ENCODE peak calls at places on chromosomes 6 and 20, in eight cellular contexts. T, Q, K, U, S, A, B and Z are unnamed samples.

GRCh38 chr6:115984809-115985208 is 75.9 kb downstream of the FRK start:
- DNase-seq in U (no peak), A (no peak), T (no peak), S (no peak), K (no peak), B (no peak), Q (no peak), Z (no peak)

GRCh38 chr20:33209789-33210188 is 7.4 kb upstream of the BPIFA3 start:
- DNase-seq in Q (peak), U (peak), T (peak), K (peak), A (peak), S (peak), B (peak), Z (peak)

GRCh38 chr6:52104979-52105378 is 17.6 kb upstream of the PKHD1 start:
- DNase-seq in B (no peak), K (no peak), A (no peak), Q (no peak), U (no peak), S (no peak), T (no peak), Z (no peak)

GRCh38 chr6:153125032-153125431 is 6.0 kb downstream of the RGS17 start:
- DNase-seq in U (no peak), B (no peak), A (no peak), T (no peak), Q (no peak), K (peak), S (no peak), Z (no peak)

GRCh38 chr6:45703041-45703739 is 312.5 kb downstream of the CLIC5 start:
- DNase-seq in Q (no peak), U (peak), S (no peak), B (no peak), A (no peak), T (peak), K (peak), Z (peak)

GRCh38 chr6:45423111-45423900 is 45.6 kb upstream of the SUPT3H start:
- DNase-seq in K (no peak), T (no peak), S (no peak), A (peak), U (peak), Q (peak), B (peak), Z (peak)

GRCh38 chr20:44703183-44703925 is 11.8 kb upstream of the CCN5 start:
- DNase-seq in S (no peak), B (no peak), A (no peak), Q (no peak), U (no peak), T (no peak), K (no peak), Z (no peak)

GRCh38 chr6:54910326-54910952 is 63.9 kb downstream of the FAM83B start:
- DNase-seq in T (no peak), K (no peak), U (peak), Q (peak), A (no peak), S (no peak), B (no peak), Z (no peak)

GRCh38 chr6:150327117-150327774 is 41.6 kb upstream of the IYD start:
- DNase-seq in Q (no peak), A (no peak), B (no peak), U (peak), S (no peak), T (no peak), K (no peak), Z (no peak)

GRCh38 chr6:135002229-135002844 is 52.3 kb downstream of the HBS1L start:
- DNase-seq in A (peak), S (peak), Q (peak), B (peak), T (no peak), U (peak), K (no peak), Z (no peak)

GRCh38 chr6:107386340-107386739 is 73.0 kb downstream of the PDSS2 start:
- DNase-seq in B (no peak), Q (no peak), K (peak), A (no peak), U (peak), T (peak), S (no peak), Z (peak)

GRCh38 chr6:159874475-159874874 is 16.3 kb upstream of the MAS1 start:
- DNase-seq in Q (no peak), T (peak), B (no peak), A (no peak), U (peak), K (no peak), S (no peak), Z (no peak)

GRCh38 chr6:82750570-82750969 is 315.1 kb downstream of the UBE3D start:
- DNase-seq in K (no peak), A (no peak), S (no peak), B (no peak), U (peak), T (peak), Q (no peak), Z (no peak)

GRCh38 chr6:151627689-151628444 is 134.1 kb downstream of the CCDC170 start:
- DNase-seq in K (peak), T (peak), Q (peak), A (no peak), U (peak), B (no peak), S (peak), Z (peak)

GRCh38 chr20:46004813-46005505 is 3.7 kb upstream of the MMP9 start:
- DNase-seq in T (no peak), Q (no peak), A (no peak), B (peak), K (peak), U (no peak), S (no peak), Z (peak)

GRCh38 chr6:92468066-92468465 is 951.3 kb downstream of the EPHA7 start:
- DNase-seq in B (no peak), U (no peak), K (no peak), A (no peak), S (no peak), T (peak), Q (no peak), Z (no peak)

GRCh38 chr20:54123587-54124180 is 50.1 kb downstream of the CYP24A1 start:
- DNase-seq in S (peak), B (peak), T (peak), U (peak), A (peak), K (peak), Q (peak), Z (peak)

GRCh38 chr20:17504898-17505663 is 26.1 kb downstream of the BFSP1 start:
- DNase-seq in T (peak), Q (peak), B (peak), U (peak), A (peak), K (peak), S (peak), Z (peak)

GRCh38 chr6:81937296-81937937 is 184.9 kb upstream of the TENT5A start:
- DNase-seq in A (no peak), U (peak), Q (peak), K (no peak), S (peak), T (peak), B (no peak), Z (peak)

GRCh38 chr6:72720464-72720863 is 98.6 kb downstream of the KCNQ5 start:
- DNase-seq in T (peak), K (no peak), A (no peak), S (no peak), Q (no peak), U (peak), B (no peak), Z (no peak)

GRCh38 chr6:146041282-146041681 is 12.4 kb downstream of the GRM1 start:
- DNase-seq in A (peak), B (peak), K (no peak), U (peak), Q (peak), S (peak), T (no peak), Z (peak)

GRCh38 chr6:150894935-150895686 is 29.6 kb downstream of the MTHFD1L start:
- DNase-seq in S (no peak), B (no peak), K (peak), Q (peak), T (peak), U (peak), A (peak), Z (peak)

GRCh38 chr20:35328689-35329088 is 36.5 kb upstream of the FAM83C start:
- DNase-seq in T (no peak), A (no peak), K (no peak), Q (no peak), U (no peak), B (no peak), S (no peak), Z (no peak)

GRCh38 chr6:151263967-151264366 is 24.2 kb downstream of the AKAP12 start:
- DNase-seq in U (no peak), T (peak), A (no peak), K (no peak), Q (no peak), S (no peak), B (peak), Z (no peak)

GRCh38 chr6:29708432-29709177 is 14.6 kb upstream of the HLA-F start:
- DNase-seq in B (no peak), S (no peak), U (no peak), A (no peak), K (no peak), T (no peak), Q (no peak), Z (no peak)

GRCh38 chr6:170266061-170266825 is 24.6 kb downstream of the DLL1 start:
- DNase-seq in B (no peak), Q (no peak), A (peak), S (no peak), K (no peak), T (no peak), U (no peak), Z (no peak)

GRCh38 chr6:3906191-3907019 is 57.2 kb downstream of the FAM50B start:
- DNase-seq in S (no peak), B (no peak), Q (no peak), T (no peak), U (no peak), A (peak), K (no peak), Z (no peak)

GRCh38 chr20:36540551-36541211 is 638 bp upstream of the MYL9 start:
- DNase-seq in T (no peak), U (no peak), S (no peak), A (peak), B (peak), Q (no peak), K (no peak), Z (no peak)

GRCh38 chr6:90095788-90096187 is 200.9 kb downstream of the BACH2 start:
- DNase-seq in K (no peak), S (no peak), T (no peak), U (peak), Q (no peak), B (no peak), A (no peak), Z (no peak)

GRCh38 chr6:125789167-125789566 is 1.6 kb upstream of the NCOA7 start:
- DNase-seq in S (no peak), A (no peak), T (no peak), U (peak), B (no peak), Q (no peak), K (no peak), Z (no peak)

GRCh38 chr6:137493218-137494038 is 766 bp downstream of the OLIG3 start:
- DNase-seq in S (no peak), T (no peak), K (no peak), A (peak), U (no peak), B (peak), Q (no peak), Z (no peak)

GRCh38 chr6:137492771-137493217 is 1.4 kb downstream of the OLIG3 start:
- DNase-seq in T (no peak), K (no peak), A (no peak), Q (no peak), S (no peak), U (no peak), B (no peak), Z (no peak)

GRCh38 chr6:137495652-137496391 is 1.6 kb upstream of the OLIG3 start:
- DNase-seq in A (peak), Q (no peak), B (peak), S (no peak), K (no peak), T (no peak), U (no peak), Z (no peak)

GRCh38 chr6:137494967-137495595 is 887 bp upstream of the OLIG3 start:
- DNase-seq in K (no peak), U (no peak), T (no peak), Q (no peak), B (peak), A (peak), S (no peak), Z (no peak)

DNA sequence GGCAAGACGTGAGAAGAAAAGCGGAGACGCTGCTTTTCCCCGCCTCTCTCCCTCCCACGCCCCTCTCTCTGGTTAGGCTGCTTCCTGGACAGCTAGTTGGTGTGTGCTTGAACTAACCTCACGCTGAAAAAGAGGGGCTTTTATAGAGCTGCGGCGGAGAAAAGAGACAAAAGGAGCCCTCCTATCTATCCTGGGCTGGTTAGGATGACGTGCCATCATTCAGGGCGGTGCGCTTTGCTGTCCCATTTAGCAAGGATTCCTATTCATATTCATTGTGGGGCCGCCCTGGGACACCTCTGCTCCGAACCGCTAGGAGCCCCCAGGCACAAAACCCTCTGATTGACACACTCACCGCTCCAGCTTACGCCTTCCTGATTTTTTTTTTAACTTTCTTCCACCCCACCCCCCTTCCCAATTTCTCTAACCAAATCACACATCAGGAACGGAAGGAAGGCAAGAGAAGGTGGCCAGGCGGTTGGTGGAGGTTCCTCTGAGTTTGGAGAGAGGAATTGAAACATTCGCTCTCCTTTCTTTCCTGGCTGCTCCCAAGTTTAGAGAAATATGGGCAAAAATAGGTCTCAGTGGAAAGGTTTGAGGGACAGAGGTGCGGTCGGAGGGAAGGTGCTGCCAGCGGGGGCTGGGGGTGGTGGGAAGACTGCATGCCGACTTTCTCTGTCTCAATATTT is at the start of gene OLIG3:
- DNase-seq in K (no peak), T (no peak), Q (no peak), B (peak), S (no peak), A (peak), U (no peak), Z (no peak)
- TF ChIP-seq EZH2 in K (no peak), T (peak), Q (peak), B (no peak), S (no peak), A (no peak), U (no peak), Z (no peak)

GRCh38 chr20:50496773-50497375 is 13.3 kb upstream of the PTPN1 start:
- DNase-seq in B (no peak), T (no peak), U (peak), S (no peak), A (no peak), Q (no peak), K (peak), Z (peak)

GRCh38 chr20:50506270-50506579 is 4.0 kb upstream of the PTPN1 start:
- DNase-seq in B (peak), U (no peak), Q (no peak), T (no peak), A (no peak), S (no peak), K (peak), Z (no peak)

GRCh38 chr20:50504231-50504823 is 5.9 kb upstream of the PTPN1 start:
- DNase-seq in S (peak), A (no peak), K (no peak), T (no peak), Q (no peak), B (peak), U (peak), Z (no peak)

DNA sequence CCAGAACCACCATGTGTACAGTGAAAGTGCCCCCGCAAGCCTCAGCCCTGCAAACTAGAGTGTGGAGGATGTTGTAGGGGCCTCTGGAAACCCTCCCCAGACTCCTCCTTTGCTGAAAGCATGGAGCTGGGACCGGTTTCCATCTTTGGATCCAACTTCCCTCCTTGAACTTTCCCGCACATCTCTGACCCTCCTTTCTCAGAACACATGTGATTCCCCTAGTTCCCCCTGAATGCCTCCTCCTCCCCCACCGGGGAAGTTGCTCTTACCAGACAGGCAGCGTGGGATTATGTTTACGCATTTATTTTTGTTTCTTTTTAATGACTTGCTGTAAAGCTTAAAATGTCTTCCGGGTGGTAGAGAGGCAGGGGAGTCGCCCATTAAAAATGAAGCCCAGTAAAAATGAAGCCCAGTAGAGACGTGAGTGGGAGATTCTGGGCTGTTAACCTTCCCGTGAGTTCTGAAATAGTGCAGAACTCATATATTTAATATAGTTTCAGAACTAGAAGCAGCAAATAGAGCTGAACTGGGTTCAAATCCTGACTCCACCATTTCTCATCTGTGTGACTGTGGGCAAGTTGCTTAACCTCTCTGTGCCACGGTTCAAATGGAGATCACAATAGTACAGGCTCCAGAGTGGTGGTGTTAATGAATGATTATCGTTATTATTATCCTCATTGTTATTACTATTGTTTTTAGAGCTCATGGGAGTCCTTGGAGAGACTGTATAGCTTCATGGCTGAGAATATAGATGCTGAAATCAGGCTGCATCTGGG is 8.0 kb upstream of the PTPN1 start:
- DNase-seq in U (no peak), B (no peak), S (no peak), Q (no peak), A (no peak), K (no peak), T (no peak), Z (no peak)
- H2AFZ ChIP-seq in U (peak), B (peak), S (no peak), Q (no peak), A (no peak), K (no peak), T (no peak), Z (no peak)

GRCh38 chr6:106085984-106086832 is at the start of gene PRDM1:
- DNase-seq in T (peak), B (peak), Q (peak), U (peak), S (peak), K (peak), A (peak), Z (peak)
- TF ChIP-seq EZH2 in T (no peak), B (no peak), Q (no peak), U (no peak), S (no peak), K (no peak), A (peak), Z (no peak)

GRCh38 chr6:780669-781068 is 87.7 kb upstream of the EXOC2 start:
- DNase-seq in U (no peak), S (no peak), K (no peak), T (no peak), B (no peak), Q (no peak), A (no peak), Z (no peak)
- H2AFZ ChIP-seq in U (no peak), S (no peak), K (no peak), T (no peak), B (peak), Q (no peak), A (no peak), Z (no peak)

GRCh38 chr20:642398-643174 is 10.4 kb downstream of the SRXN1 start:
- DNase-seq in A (peak), Q (no peak), B (peak), S (no peak), U (peak), K (no peak), T (no peak), Z (no peak)
- TF ChIP-seq EZH2 in A (no peak), Q (no peak), B (no peak), S (no peak), U (no peak), K (no peak), T (peak), Z (no peak)